ENCODE peak calls at places on chromosomes 16 and 17, in six cellular contexts. F, U, M, R, N and Z are unnamed samples.
A peak's percentile ranks its signal among the peaks of the same experiment; 100 is the strongest.

GRCh38 chr16:66359012-66359411 is 7.5 kb upstream of the CDH5 start:
- DNase-seq in U (peak; percentile 49), R (peak; percentile 39), N (no peak), M (peak; percentile 19), F (no peak), Z (no peak)

GRCh38 chr16:27789595-27790241 is 239.8 kb downstream of the KATNIP start:
- DNase-seq in M (no peak), F (no peak), R (no peak), N (no peak), U (no peak), Z (no peak)

GRCh38 chr17:58344791-58345157 is 7.2 kb downstream of the SUPT4H1 start:
- DNase-seq in M (no peak), R (no peak), N (no peak), F (no peak), U (no peak), Z (no peak)

GRCh38 chr16:89924298-89924924 is 1.3 kb downstream of the TUBB3 start:
- DNase-seq in N (no peak), U (no peak), R (peak; percentile 68), F (peak; percentile 58), M (peak; percentile 68), Z (no peak)

GRCh38 chr17:68566145-68566738 is 34.9 kb downstream of the FAM20A start:
- DNase-seq in F (no peak), N (no peak), R (peak; percentile 45), M (no peak), U (no peak), Z (no peak)

GRCh38 chr17:5123343-5124124 is 7.7 kb downstream of the USP6 start:
- DNase-seq in M (no peak), R (no peak), U (no peak), F (no peak), N (no peak), Z (peak; percentile 3)

GRCh38 chr17:8162232-8162996 is at the start of gene VAMP2:
- DNase-seq in U (peak; percentile 56), F (peak; percentile 91), R (peak; percentile 65), N (no peak), M (peak; percentile 87), Z (peak; percentile 92)

GRCh38 chr16:75252049-75252864 is 833 bp upstream of the BCAR1 start:
- DNase-seq in N (no peak), F (no peak), R (no peak), U (no peak), M (no peak), Z (peak; percentile 38)

GRCh38 chr17:50632637-50633036 is 2.0 kb upstream of the ABCC3 start:
- DNase-seq in N (no peak), U (no peak), F (no peak), M (no peak), R (no peak), Z (peak; percentile 9)

GRCh38 chr16:75044800-75045361 is 46.1 kb downstream of the ZNRF1 start:
- DNase-seq in N (peak; percentile 70), M (no peak), F (no peak), R (peak; percentile 58), U (no peak), Z (no peak)

GRCh38 chr17:69367298-69367697 is 40.4 kb upstream of the ABCA5 start:
- DNase-seq in R (no peak), U (no peak), M (no peak), F (no peak), N (no peak), Z (no peak)

GRCh38 chr17:1786708-1787107 is 24.8 kb downstream of the SERPINF1 start:
- DNase-seq in R (no peak), N (no peak), M (no peak), F (no peak), U (no peak), Z (no peak)

GRCh38 chr16:67055712-67056487 is 27.0 kb downstream of the CBFB start:
- DNase-seq in M (no peak), R (peak; percentile 89), N (peak; percentile 92), U (peak; percentile 36), F (no peak), Z (no peak)

GRCh38 chr17:82864721-82865240 is 25.0 kb upstream of the ZNF750 start:
- DNase-seq in F (no peak), U (no peak), R (no peak), N (no peak), M (no peak), Z (no peak)

GRCh38 chr17:32971171-32971570 is 20.5 kb upstream of the SPACA3 start:
- DNase-seq in M (no peak), N (no peak), U (no peak), R (no peak), F (no peak), Z (peak; percentile 87)

GRCh38 chr17:38605852-38606645 is at the start of gene SRCIN1:
- DNase-seq in U (peak; percentile 70), R (no peak), F (peak; percentile 68), M (peak; percentile 65), N (no peak), Z (peak; percentile 85)

GRCh38 chr17:79626156-79626890 is 15.5 kb upstream of the RBFOX3 start:
- DNase-seq in R (no peak), M (no peak), N (no peak), F (no peak), U (no peak), Z (no peak)

GRCh38 chr17:19877546-19877945 is 9.8 kb upstream of the ULK2 start:
- DNase-seq in N (no peak), R (no peak), F (no peak), M (no peak), U (no peak), Z (no peak)

GRCh38 chr16:56245197-56245596 is 53.9 kb downstream of the GNAO1 start:
- DNase-seq in F (no peak), U (no peak), M (no peak), R (no peak), N (peak; percentile 49), Z (no peak)

GRCh38 chr16:47320546-47321315 is 140.1 kb downstream of the ITFG1 start:
- DNase-seq in F (no peak), U (no peak), N (no peak), R (peak; percentile 59), M (no peak), Z (no peak)

GRCh38 chr16:23650674-23651073 is 9.4 kb downstream of the DCTN5 start:
- DNase-seq in U (no peak), F (no peak), M (no peak), R (no peak), N (no peak), Z (no peak)

GRCh38 chr16:64250866-64251265 is 871.0 kb downstream of the CDH11 start:
- DNase-seq in M (peak; percentile 20), F (no peak), R (peak; percentile 55), N (no peak), U (no peak), Z (no peak)

GRCh38 chr17:74442291-74442669 is 10.4 kb downstream of the GPRC5C start:
- DNase-seq in U (no peak), F (no peak), N (no peak), M (no peak), R (no peak), Z (no peak)
- H3K4me3 ChIP-seq in U (no peak overlapping the region), F (peak overlapping the region; percentile 38), N (no peak overlapping the region), M (no peak overlapping the region), R (no peak overlapping the region), Z (peak overlapping the region; percentile 37)

DNA sequence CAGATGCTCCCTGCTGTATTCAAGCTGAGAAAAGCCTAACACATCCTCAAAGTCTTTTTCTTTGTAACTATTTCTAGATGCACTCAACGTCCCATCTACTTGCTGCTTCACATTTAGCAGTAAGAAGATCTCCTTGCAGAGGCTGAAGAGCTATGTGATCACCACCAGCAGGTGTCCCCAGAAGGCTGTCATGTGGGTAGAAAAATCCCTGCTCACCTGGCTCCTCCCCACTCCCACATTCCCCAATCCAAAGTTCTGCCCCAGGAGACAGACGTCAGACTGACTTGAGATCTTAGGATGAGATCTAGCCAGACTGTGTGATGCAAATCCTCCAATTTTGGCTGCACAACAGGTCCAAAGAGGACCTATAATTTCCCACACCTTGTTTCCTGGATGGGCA is 1.1 kb downstream of the CCL13 start:
- DNase-seq in R (no peak), U (no peak), M (no peak), F (no peak), N (no peak), Z (no peak)
- TF ChIP-seq CTCF in R (no peak), U (no peak), M (no peak), F (no peak), N (no peak), Z (no peak)

GRCh38 chr16:86501989-86502855 is 8.1 kb upstream of the FOXF1 start:
- DNase-seq in R (no peak), U (no peak), F (no peak), N (no peak), M (no peak), Z (no peak)

GRCh38 chr16:86502856-86503748 is 7.2 kb upstream of the FOXF1 start:
- DNase-seq in R (peak; percentile 48), N (no peak), U (no peak), F (no peak), M (no peak), Z (no peak)

GRCh38 chr16:86498661-86499493 is 11.4 kb upstream of the FOXF1 start:
- DNase-seq in U (no peak), M (no peak), R (peak; percentile 63), N (no peak), F (peak; percentile 16), Z (no peak)

GRCh38 chr16:86499889-86500707 is 10.2 kb upstream of the FOXF1 start:
- DNase-seq in F (peak; percentile 42), N (no peak), M (no peak), U (no peak), R (no peak), Z (no peak)

GRCh38 chr16:86500708-86501510 is 9.4 kb upstream of the FOXF1 start:
- DNase-seq in M (no peak), R (no peak), F (peak; percentile 28), U (no peak), N (no peak), Z (no peak)
- H3K4me3 ChIP-seq in M (no peak overlapping the region), R (no peak overlapping the region), F (no peak overlapping the region), U (no peak overlapping the region), N (no peak overlapping the region), Z (no peak overlapping the region)

GRCh38 chr17:6796017-6796886 is 20.2 kb downstream of the FBXO39 start:
- DNase-seq in F (no peak), N (no peak), R (no peak), U (no peak), M (no peak), Z (no peak)

GRCh38 chr17:6799738-6800137 is 23.7 kb downstream of the FBXO39 start:
- DNase-seq in N (no peak), R (no peak), U (no peak), F (no peak), M (no peak), Z (no peak)

GRCh38 chr17:6796887-6797490 is 21.0 kb downstream of the FBXO39 start:
- DNase-seq in R (no peak), N (no peak), U (no peak), F (no peak), M (no peak), Z (no peak)

GRCh38 chr17:6797718-6798351 is 21.8 kb downstream of the FBXO39 start:
- DNase-seq in U (no peak), R (no peak), N (peak; percentile 15), M (no peak), F (no peak), Z (no peak)

DNA sequence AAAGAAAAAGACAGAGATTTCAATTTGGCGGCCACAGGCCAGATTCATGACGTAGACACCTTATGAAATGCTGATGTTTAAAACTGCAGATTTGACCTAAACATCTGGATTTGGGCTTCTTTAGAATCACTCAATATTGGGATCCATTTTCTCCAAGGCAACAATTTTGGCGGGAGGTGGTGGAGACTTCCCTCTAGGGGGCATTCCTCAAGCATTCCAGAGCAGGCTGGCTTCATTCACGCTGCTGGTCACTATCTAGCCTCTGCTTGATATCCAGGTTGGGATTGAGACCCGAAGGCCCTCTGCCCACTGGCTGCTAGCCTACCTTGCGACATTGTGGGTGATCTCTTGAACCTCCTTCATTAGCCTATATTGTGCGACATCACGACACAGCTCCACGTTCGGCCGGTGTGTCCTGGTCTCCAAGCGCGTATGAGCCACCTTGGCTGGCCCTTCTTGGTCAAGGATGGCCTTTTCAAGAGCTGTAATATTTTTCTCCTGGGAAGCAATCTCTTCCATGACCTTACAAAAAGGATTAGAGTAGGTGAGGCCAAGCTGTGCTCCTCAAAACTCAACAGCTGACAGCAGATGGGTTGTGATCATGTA is 24.5 kb downstream of the FBXO39 start:
- DNase-seq in M (no peak), N (no peak), F (no peak), R (no peak), U (no peak), Z (no peak)
- TF ChIP-seq CTCF in M (no peak), N (no peak), F (peak; percentile 45), R (no peak), U (no peak), Z (no peak)